ENCODE peak calls at places on chromosomes 5 and 9, in eight cellular contexts. S, L, T, F, E, V, Z and K are unnamed samples.

GRCh38 chr5:83000922-83001321 is 76.3 kb downstream of the TMEM167A start:
- DNase-seq in S (no peak), L (no peak), T (no peak), F (no peak), E (no peak), V (no peak), Z (no peak), K (no peak)

GRCh38 chr9:81716409-81716808 is 27.1 kb upstream of the TLE1 start:
- DNase-seq in S (no peak), L (no peak), T (no peak), F (no peak), E (no peak), V (no peak), Z (no peak), K (no peak)

GRCh38 chr5:89200899-89201298 is 317.9 kb upstream of the MEF2C start:
- DNase-seq in S (no peak), L (no peak), T (no peak), F (no peak), E (no peak), V (no peak), Z (no peak), K (no peak)

GRCh38 chr9:515665-516064 is 301.0 kb downstream of the DOCK8 start:
- DNase-seq in S (no peak), L (no peak), T (no peak), F (no peak), E (no peak), V (no peak), Z (no peak), K (no peak)

GRCh38 chr9:912776-913175 is 63.7 kb upstream of the DMRT3 start:
- DNase-seq in S (no peak), L (no peak), T (no peak), F (no peak), E (no peak), V (no peak), Z (no peak), K (no peak)

GRCh38 chr5:102453716-102454115 is 45.1 kb downstream of the SLCO6A1 start:
- DNase-seq in S (no peak), L (no peak), T (no peak), F (no peak), E (no peak), V (no peak), Z (no peak), K (no peak)

GRCh38 chr5:144335561-144335960 is 164.9 kb downstream of the KCTD16 start:
- DNase-seq in S (no peak), L (no peak), T (no peak), F (no peak), E (no peak), V (no peak), Z (no peak), K (no peak)

GRCh38 chr5:143851383-143851782 is 39.4 kb downstream of the HMHB1 start:
- DNase-seq in S (no peak), L (no peak), T (no peak), F (no peak), E (no peak), V (no peak), Z (no peak), K (no peak)

GRCh38 chr5:31161772-31162171 is 31.7 kb upstream of the CDH6 start:
- DNase-seq in S (no peak), L (no peak), T (no peak), F (no peak), E (no peak), V (no peak), Z (no peak), K (no peak)

GRCh38 chr9:124453586-124454191 is 3.4 kb downstream of the ADGRD2 start:
- DNase-seq in S (no peak), L (no peak), T (no peak), F (no peak), E (no peak), V (no peak), Z (no peak), K (no peak)

GRCh38 chr5:153276151-153276550 is 214.3 kb upstream of the GRIA1 start:
- DNase-seq in S (no peak), L (no peak), T (no peak), F (no peak), E (no peak), V (peak), Z (no peak), K (no peak)

GRCh38 chr9:8648271-8648670 is 848.7 kb upstream of the DMAC1 start:
- DNase-seq in S (no peak), L (no peak), T (no peak), F (no peak), E (no peak), V (no peak), Z (no peak), K (no peak)

GRCh38 chr9:79809931-79810330 is 238.2 kb downstream of the TLE4 start:
- DNase-seq in S (peak), L (no peak), T (no peak), F (no peak), E (no peak), V (no peak), Z (no peak), K (no peak)

GRCh38 chr9:130893250-130894101 is 3.1 kb downstream of the QRFP start:
- DNase-seq in S (no peak), L (peak), T (no peak), F (peak), E (no peak), V (peak), Z (peak), K (peak)

GRCh38 chr9:79014929-79015699 is 556.7 kb upstream of the TLE4 start:
- DNase-seq in S (peak), L (no peak), T (no peak), F (no peak), E (no peak), V (no peak), Z (no peak), K (no peak)

GRCh38 chr9:22683393-22684075 is 236.9 kb downstream of the DMRTA1 start:
- DNase-seq in S (no peak), L (no peak), T (no peak), F (no peak), E (no peak), V (no peak), Z (no peak), K (no peak)

GRCh38 chr5:139275536-139276297 is 17.8 kb upstream of the MATR3 start:
- DNase-seq in S (no peak), L (no peak), T (no peak), F (no peak), E (no peak), V (no peak), Z (no peak), K (no peak)

GRCh38 chr9:94869415-94869838 is 142.9 kb downstream of the AOPEP start:
- DNase-seq in S (peak), L (no peak), T (no peak), F (no peak), E (no peak), V (no peak), Z (no peak), K (no peak)

GRCh38 chr5:98780390-98780789 is 6.9 kb downstream of the RGMB start:
- DNase-seq in S (no peak), L (no peak), T (no peak), F (no peak), E (no peak), V (no peak), Z (no peak), K (no peak)

GRCh38 chr5:98779264-98779877 is 5.9 kb downstream of the RGMB start:
- DNase-seq in S (no peak), L (no peak), T (no peak), F (peak), E (no peak), V (no peak), Z (no peak), K (no peak)

GRCh38 chr5:98783051-98783649 is 9.7 kb downstream of the RGMB start:
- DNase-seq in S (no peak), L (no peak), T (no peak), F (no peak), E (no peak), V (no peak), Z (no peak), K (no peak)

GRCh38 chr5:98781964-98782363 is 8.5 kb downstream of the RGMB start:
- DNase-seq in S (no peak), L (no peak), T (no peak), F (no peak), E (no peak), V (no peak), Z (no peak), K (no peak)

GRCh38 chr5:98781520-98781919 is 8.1 kb downstream of the RGMB start:
- DNase-seq in S (no peak), L (no peak), T (no peak), F (no peak), E (no peak), V (no peak), Z (no peak), K (no peak)
- TF ChIP-seq POLR2A in S (no peak), L (no peak), T (no peak), F (no peak), E (no peak), V (no peak), Z (no peak), K (no peak)

DNA sequence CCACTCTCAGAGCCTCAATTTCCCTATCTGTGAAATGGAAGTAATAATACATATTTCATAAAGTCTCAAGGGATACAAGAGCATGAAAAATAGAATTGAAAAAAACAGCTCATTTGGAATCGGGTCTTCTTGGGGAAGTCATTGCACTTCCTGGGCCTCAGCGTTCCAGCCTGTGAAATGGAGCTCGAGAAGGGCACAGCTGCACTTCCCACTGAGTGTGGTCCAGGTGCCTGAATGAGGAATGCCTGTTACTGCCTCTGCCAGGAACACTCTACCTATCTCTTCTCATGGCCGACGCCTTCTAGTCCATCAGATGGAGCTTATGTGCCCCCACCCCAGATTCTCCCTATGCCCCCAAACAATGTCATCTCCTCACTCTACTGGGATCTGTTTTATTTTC is 924 bp upstream of the NEURL1B start:
- DNase-seq in S (no peak), L (peak), T (no peak), F (no peak), E (no peak), V (no peak), Z (no peak), K (no peak)
- H3K27ac ChIP-seq in S (no peak), L (peak), T (peak), F (peak), E (no peak), V (peak), Z (no peak), K (peak)

DNA sequence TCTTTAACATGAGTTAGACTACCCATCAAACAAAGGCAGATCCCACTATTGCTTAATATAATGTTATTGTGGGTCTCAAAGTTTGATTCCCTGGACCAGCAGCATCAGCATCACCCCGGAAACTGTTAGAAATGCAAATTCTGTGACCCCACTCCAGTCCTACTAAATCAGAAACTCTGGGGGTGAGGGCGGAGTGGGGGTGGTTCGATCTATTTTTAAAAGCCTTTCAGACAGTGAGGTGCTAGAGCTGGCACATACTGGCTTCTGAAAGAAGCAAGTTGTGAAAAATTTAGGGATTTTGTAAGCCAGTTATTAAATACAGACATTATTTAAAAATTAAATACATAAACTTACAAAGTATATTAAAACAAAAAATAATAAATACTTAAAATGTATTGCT is 513.2 kb downstream of the NFIB start:
- DNase-seq in S (no peak), L (no peak), T (no peak), F (no peak), E (no peak), V (no peak), Z (no peak), K (no peak)
- TF ChIP-seq POLR2A in S (no peak), L (no peak), T (no peak), F (no peak), E (no peak), V (no peak), Z (no peak), K (no peak)

DNA sequence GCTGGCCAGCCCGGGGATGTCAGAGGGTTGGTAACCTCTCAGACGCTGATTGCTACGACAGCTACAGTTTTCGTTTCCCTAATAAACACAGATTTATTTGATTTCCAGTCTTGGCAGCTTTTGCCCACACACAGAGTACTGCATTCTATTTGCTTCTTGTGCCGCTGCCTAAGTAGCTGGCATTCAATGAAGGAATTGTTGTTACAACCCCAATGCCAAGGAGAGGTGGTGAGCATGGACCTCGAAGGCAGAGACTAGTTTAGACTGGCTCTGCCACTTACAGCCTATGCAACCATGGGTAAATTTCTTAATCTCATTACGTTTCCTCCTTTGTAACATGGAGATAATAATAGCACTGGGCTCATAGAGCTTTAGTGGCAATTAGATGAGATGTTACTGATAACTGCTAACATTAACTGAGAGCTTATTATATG is 247.1 kb upstream of the PANK3 start:
- DNase-seq in S (no peak), L (no peak), T (no peak), F (no peak), E (no peak), V (no peak), Z (no peak), K (no peak)
- H3K27ac ChIP-seq in S (no peak), L (no peak), T (no peak), F (no peak), E (no peak), V (no peak), Z (no peak), K (no peak)

DNA sequence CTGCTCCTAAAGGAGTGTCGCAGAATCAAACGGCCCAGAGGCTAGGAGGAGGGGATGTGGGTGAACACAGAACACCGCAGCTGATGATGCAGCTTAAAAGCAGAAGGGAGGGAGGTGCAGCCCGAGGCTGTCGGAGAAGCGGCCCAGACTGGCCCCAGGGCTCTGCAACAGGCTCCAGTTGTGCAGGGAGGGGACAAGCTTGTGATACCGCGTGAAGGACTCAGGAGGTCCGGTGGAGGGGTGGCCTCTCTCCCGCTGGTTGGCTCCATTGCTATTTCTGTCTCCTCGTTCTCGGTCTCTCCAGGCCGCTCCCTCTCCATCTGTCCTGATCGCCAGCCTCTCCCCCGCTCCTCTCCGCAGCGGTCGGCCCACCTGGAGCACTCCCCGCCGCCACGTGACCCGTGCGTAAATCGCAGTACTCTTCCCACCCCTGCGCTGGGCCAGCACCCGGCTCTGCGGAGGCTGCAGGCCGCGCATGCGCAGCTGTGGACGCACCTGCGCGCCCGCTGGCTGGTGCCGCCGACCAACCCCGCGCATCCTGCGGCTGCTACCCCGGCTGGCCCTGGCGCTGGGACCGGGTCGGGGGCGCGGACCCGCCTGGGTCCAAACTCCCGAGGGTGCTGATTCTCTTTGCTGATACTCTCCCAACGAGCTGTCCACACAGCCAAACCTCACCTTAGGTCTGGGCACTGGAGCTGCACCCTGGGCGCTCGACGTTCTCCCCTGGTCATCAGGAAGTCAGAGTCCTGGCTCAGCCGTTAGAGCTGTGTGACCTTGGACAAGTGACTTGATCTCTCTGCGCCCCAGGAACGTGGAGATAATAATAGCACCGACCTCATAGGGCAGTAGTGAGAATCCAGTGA is 3.7 kb upstream of the STXBP1 start:
- DNase-seq in S (peak), L (peak), T (no peak), F (peak), E (no peak), V (no peak), Z (peak), K (peak)
- TF ChIP-seq POLR2A in S (no peak), L (no peak), T (no peak), F (no peak), E (no peak), V (no peak), Z (no peak), K (no peak)

GRCh38 chr5:149333711-149334443 is 11.4 kb upstream of the GRPEL2 start:
- DNase-seq in S (peak), L (no peak), T (no peak), F (no peak), E (no peak), V (no peak), Z (no peak), K (no peak)
- H3K27ac ChIP-seq in S (peak), L (peak), T (peak), F (no peak), E (no peak), V (no peak), Z (no peak), K (no peak)

GRCh38 chr5:172830275-172830799 is 3.7 kb upstream of the ERGIC1 start:
- DNase-seq in S (no peak), L (no peak), T (no peak), F (no peak), E (no peak), V (no peak), Z (no peak), K (no peak)

GRCh38 chr5:172828911-172829431 is 5.1 kb upstream of the ERGIC1 start:
- DNase-seq in S (no peak), L (no peak), T (no peak), F (no peak), E (no peak), V (no peak), Z (no peak), K (no peak)

GRCh38 chr5:172832383-172833315 is 1.4 kb upstream of the ERGIC1 start:
- DNase-seq in S (no peak), L (no peak), T (no peak), F (no peak), E (no peak), V (no peak), Z (no peak), K (no peak)

GRCh38 chr5:172833372-172833690 is 720 bp upstream of the ERGIC1 start:
- DNase-seq in S (no peak), L (no peak), T (no peak), F (no peak), E (no peak), V (no peak), Z (no peak), K (no peak)

DNA sequence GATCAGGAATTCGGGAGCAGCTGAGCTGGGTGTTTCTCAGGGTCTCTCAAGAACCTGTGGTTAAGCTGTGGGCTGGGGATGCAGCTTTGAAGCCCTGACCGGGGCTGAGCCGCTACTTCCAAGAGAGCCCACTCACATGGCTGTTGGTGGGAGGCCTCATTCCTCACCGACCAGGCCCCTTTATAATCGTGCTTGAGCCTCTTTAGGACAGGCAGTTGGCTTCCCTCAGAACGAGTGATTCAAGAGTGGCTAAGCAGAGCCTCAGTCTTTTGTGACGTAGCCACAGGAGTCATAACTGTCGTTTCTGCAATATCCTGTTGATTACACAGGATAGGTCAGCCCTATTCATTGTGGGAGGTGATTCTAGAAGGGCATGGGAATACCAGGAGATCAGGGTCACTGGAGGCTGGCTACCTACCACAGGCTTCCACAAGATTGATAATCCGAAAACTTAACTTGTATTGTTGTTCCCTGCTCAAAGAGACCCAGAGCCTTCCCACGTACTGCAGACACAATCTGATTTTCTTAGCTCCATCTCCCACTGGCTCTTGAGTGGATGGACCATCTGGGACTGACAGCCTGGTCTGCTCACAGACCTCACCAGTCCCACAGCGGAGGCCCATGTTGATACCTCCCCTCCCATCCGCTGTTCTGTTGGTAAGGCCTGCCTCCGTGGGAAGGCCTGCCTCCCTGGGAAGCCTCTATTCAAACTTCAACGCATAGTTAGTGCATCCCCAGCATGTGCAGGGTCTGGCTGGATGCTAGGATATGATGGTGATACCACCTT is 3.0 kb upstream of the ERGIC1 start:
- DNase-seq in S (peak), L (no peak), T (no peak), F (no peak), E (no peak), V (no peak), Z (no peak), K (no peak)
- TF ChIP-seq POLR2A in S (no peak), L (no peak), T (no peak), F (no peak), E (no peak), V (no peak), Z (no peak), K (no peak)

GRCh38 chr9:123394291-123395235 is 38.6 kb downstream of the CRB2 start:
- DNase-seq in S (no peak), L (no peak), T (no peak), F (no peak), E (no peak), V (no peak), Z (no peak), K (no peak)
- H3K27ac ChIP-seq in S (no peak), L (no peak), T (no peak), F (no peak), E (no peak), V (no peak), Z (no peak), K (no peak)

DNA sequence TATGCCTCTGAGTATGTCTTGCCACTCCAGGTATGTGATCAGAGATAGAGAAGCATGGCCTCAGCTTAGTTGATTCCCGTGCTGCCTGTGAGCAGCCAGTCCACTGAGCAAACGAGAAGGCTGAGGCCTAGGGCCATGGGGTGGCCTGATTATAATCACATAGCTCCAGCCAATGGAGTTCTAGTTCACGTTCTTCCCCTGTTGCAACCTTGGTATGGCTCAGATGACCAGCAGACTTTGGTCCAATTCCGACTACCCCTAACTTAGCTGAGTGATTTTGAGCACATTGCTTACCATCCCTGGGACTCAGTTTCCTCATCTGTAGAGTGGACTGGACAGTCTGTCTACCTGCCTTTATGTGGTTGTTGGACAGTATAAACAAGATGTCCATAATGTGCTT is 68.4 kb downstream of the PPARGC1B start:
- DNase-seq in S (no peak), L (no peak), T (no peak), F (no peak), E (no peak), V (no peak), Z (no peak), K (no peak)
- TF ChIP-seq POLR2A in S (no peak), L (no peak), T (no peak), F (no peak), E (no peak), V (no peak), Z (no peak), K (no peak)